ENCODE peak calls at places on chromosomes 7 and 10, in seven cellular contexts. Q is GM23338; V is NCI-H1694 treated with DMSO at 0.1 percent for 48 hours; B is HCEC 1CT; Y is CD4-positive, alpha-beta T cell; R is stomach; C is T47D. Z is an unnamed sample.

GRCh38 chr7:116588225-116588624 is 63.4 kb downstream of the CAV1 start:
- DNase-seq in Q (peak), V (no peak), B (peak), Y (no peak), R (no peak), C (no peak), Z (no peak)

GRCh38 chr7:132500727-132501410 is 75.4 kb downstream of the PLXNA4 start:
- DNase-seq in Q (peak), V (no peak), B (peak), Y (no peak), R (peak), C (no peak), Z (no peak)

GRCh38 chr10:131848296-131848695 is 52.5 kb upstream of the PPP2R2D start:
- DNase-seq in Q (no peak), V (no peak), B (no peak), Y (no peak), R (no peak), C (no peak), Z (no peak)

GRCh38 chr10:35208536-35208935 is 81.9 kb downstream of the CREM start:
- DNase-seq in Q (no peak), V (no peak), B (no peak), Y (no peak), R (no peak), C (no peak), Z (no peak)

GRCh38 chr10:119541459-119542356 is 811 bp downstream of the RGS10 start:
- DNase-seq in Q (peak), V (no peak), B (peak), Y (peak), R (peak), C (peak), Z (peak)

GRCh38 chr10:131219955-131220489 is 91.5 kb downstream of the TCERG1L start:
- DNase-seq in Q (no peak), V (no peak), B (no peak), Y (no peak), R (no peak), C (no peak), Z (no peak)

GRCh38 chr7:25124485-25125136 is 449 bp downstream of the CYCS start:
- DNase-seq in Q (no peak), V (no peak), B (peak), Y (no peak), R (no peak), C (peak), Z (peak)

GRCh38 chr7:8133955-8134733 is 127.8 kb downstream of the ICA1 start:
- DNase-seq in Q (no peak), V (no peak), B (no peak), Y (no peak), R (no peak), C (no peak), Z (no peak)

GRCh38 chr10:24706479-24707118 is 17.1 kb downstream of the ARHGAP21 start:
- DNase-seq in Q (no peak), V (peak), B (peak), Y (no peak), R (no peak), C (no peak), Z (no peak)

GRCh38 chr10:79237801-79238520 is 109.3 kb upstream of the PPIF start:
- DNase-seq in Q (no peak), V (no peak), B (no peak), Y (no peak), R (no peak), C (peak), Z (no peak)

GRCh38 chr7:105353752-105354328 is 34.9 kb downstream of the SRPK2 start:
- DNase-seq in Q (no peak), V (no peak), B (no peak), Y (no peak), R (peak), C (no peak), Z (peak)

GRCh38 chr10:117736655-117737054 is 194.1 kb downstream of the EMX2 start:
- DNase-seq in Q (no peak), V (no peak), B (no peak), Y (no peak), R (no peak), C (no peak), Z (no peak)

GRCh38 chr7:73663033-73663432 is 4.6 kb upstream of the VPS37D start:
- DNase-seq in Q (no peak), V (no peak), B (no peak), Y (no peak), R (no peak), C (no peak), Z (no peak)

GRCh38 chr7:138388673-138389491 is 71.2 kb upstream of the TRIM24 start:
- DNase-seq in Q (no peak), V (no peak), B (no peak), Y (no peak), R (no peak), C (no peak), Z (no peak)

GRCh38 chr10:71812016-71812912 is 38.8 kb downstream of the PSAP start:
- DNase-seq in Q (peak), V (no peak), B (peak), Y (peak), R (peak), C (peak), Z (peak)

GRCh38 chr7:104106106-104106505 is 101.7 kb downstream of the ORC5 start:
- DNase-seq in Q (no peak), V (peak), B (no peak), Y (no peak), R (no peak), C (peak), Z (no peak)

GRCh38 chr7:44103941-44104879 is at the start of gene AEBP1:
- DNase-seq in Q (peak), V (no peak), B (peak), Y (peak), R (no peak), C (no peak), Z (no peak)

GRCh38 chr7:158060216-158060615 is 527.4 kb downstream of the PTPRN2 start:
- DNase-seq in Q (no peak), V (no peak), B (no peak), Y (no peak), R (no peak), C (no peak), Z (no peak)

GRCh38 chr7:157432957-157433576 is 96.3 kb downstream of the DNAJB6 start:
- DNase-seq in Q (peak), V (peak), B (no peak), Y (peak), R (peak), C (peak), Z (no peak)

GRCh38 chr7:67725437-67725836 is 728.8 kb downstream of the TYW1 start:
- DNase-seq in Q (no peak), V (no peak), B (no peak), Y (no peak), R (no peak), C (no peak), Z (no peak)

GRCh38 chr10:18583575-18584270 is 67.7 kb downstream of the NSUN6 start:
- DNase-seq in Q (no peak), V (no peak), B (peak), Y (no peak), R (no peak), C (no peak), Z (no peak)

GRCh38 chr10:805635-806305 is 116.3 kb upstream of the DIP2C start:
- DNase-seq in Q (peak), V (no peak), B (no peak), Y (no peak), R (no peak), C (no peak), Z (no peak)

GRCh38 chr10:1186693-1186990 is 130.5 kb downstream of the WDR37 start:
- DNase-seq in Q (no peak), V (no peak), B (no peak), Y (no peak), R (no peak), C (no peak), Z (peak)

GRCh38 chr7:112869111-112869774 is 79.0 kb upstream of the TMEM168 start:
- DNase-seq in Q (peak), V (no peak), B (peak), Y (peak), R (peak), C (peak), Z (no peak)

GRCh38 chr10:95513008-95513589 is 48.1 kb downstream of the SORBS1 start:
- DNase-seq in Q (no peak), V (no peak), B (no peak), Y (no peak), R (peak), C (peak), Z (no peak)

GRCh38 chr7:130139193-130139950 is 65.8 kb downstream of the TMEM209 start:
- DNase-seq in Q (no peak), V (no peak), B (no peak), Y (no peak), R (no peak), C (no peak), Z (no peak)

GRCh38 chr7:24227603-24228359 is 56.2 kb upstream of the NPY start:
- DNase-seq in Q (no peak), V (no peak), B (no peak), Y (peak), R (no peak), C (no peak), Z (no peak)

GRCh38 chr10:43001427-43001795 is 75.5 kb upstream of the RET start:
- DNase-seq in Q (no peak), V (no peak), B (no peak), Y (no peak), R (no peak), C (no peak), Z (no peak)

GRCh38 chr10:44862917-44863316 is 48.2 kb upstream of the TMEM72 start:
- DNase-seq in Q (no peak), V (no peak), B (no peak), Y (no peak), R (no peak), C (no peak), Z (no peak)

GRCh38 chr7:2619120-2619519 is 12.7 kb upstream of the TTYH3 start:
- DNase-seq in Q (no peak), V (no peak), B (peak), Y (no peak), R (no peak), C (no peak), Z (no peak)

GRCh38 chr7:65308300-65308678 is 65.4 kb upstream of the ZNF92 start:
- DNase-seq in Q (no peak), V (no peak), B (no peak), Y (no peak), R (peak), C (no peak), Z (no peak)

GRCh38 chr10:53022663-53023088 is 250.1 kb upstream of the MBL2 start:
- DNase-seq in Q (peak), V (no peak), B (no peak), Y (no peak), R (no peak), C (no peak), Z (no peak)

GRCh38 chr7:39880556-39880955 is 69.5 kb upstream of the CDK13 start:
- DNase-seq in Q (no peak), V (no peak), B (peak), Y (no peak), R (no peak), C (no peak), Z (no peak)

GRCh38 chr10:11794566-11794965 is 28.6 kb upstream of the PROSER2 start:
- DNase-seq in Q (no peak), V (no peak), B (no peak), Y (no peak), R (no peak), C (no peak), Z (no peak)

GRCh38 chr10:124002391-124003069 is 90.9 kb downstream of the CHST15 start:
- DNase-seq in Q (no peak), V (no peak), B (no peak), Y (no peak), R (no peak), C (no peak), Z (no peak)

GRCh38 chr7:519974-520458 is 370 bp upstream of the PDGFA start:
- DNase-seq in Q (peak), V (peak), B (peak), Y (no peak), R (peak), C (peak), Z (peak)

Z was measured in activated B cell treated with CpG ODN at 0.5 μM for 24 hours.